ENCODE peak calls at places on chromosomes 2 and 18, in eight cellular contexts. R, J, F, L, A, Q, N and I are unnamed samples.

GRCh38 chr2:62216616-62217015 is 20.7 kb downstream of the B3GNT2 start:
- DNase-seq in L (no peak), Q (no peak), F (no peak), A (peak; percentile 86), R (no peak), J (peak; percentile 25), N (peak; percentile 81), I (no peak)

GRCh38 chr2:171688129-171688465 is 828 bp downstream of the DYNC1I2 start:
- DNase-seq in A (peak; percentile 43), Q (no peak), L (peak; percentile 10), J (no peak), R (no peak), N (peak; percentile 37), F (no peak), I (no peak)

GRCh38 chr18:2448565-2449151 is 122.6 kb downstream of the METTL4 start:
- DNase-seq in L (no peak), A (peak; percentile 97), J (no peak), R (no peak), F (no peak), Q (no peak), N (no peak), I (no peak)

GRCh38 chr2:169528271-169528701 is 18.8 kb downstream of the KLHL41 start:
- DNase-seq in F (peak; percentile 81), Q (peak; percentile 81), J (peak; percentile 73), L (peak; percentile 81), A (peak; percentile 62), R (peak; percentile 84), N (peak; percentile 43), I (peak; percentile 74)

GRCh38 chr2:239532859-239533258 is 132.0 kb upstream of the HDAC4 start:
- DNase-seq in N (no peak), F (peak; percentile 46), J (no peak), R (no peak), Q (no peak), A (no peak), L (no peak), I (no peak)

GRCh38 chr2:8457620-8458255 is 224.1 kb upstream of the ID2 start:
- DNase-seq in N (no peak), L (no peak), Q (no peak), F (no peak), J (peak; percentile 71), A (no peak), R (no peak), I (no peak)

GRCh38 chr18:50013363-50014138 is 181.4 kb downstream of the MYO5B start:
- DNase-seq in F (no peak), A (no peak), R (peak; percentile 45), Q (no peak), J (no peak), N (peak; percentile 57), L (no peak), I (no peak)

GRCh38 chr2:109475531-109476210 is 138.1 kb downstream of the SEPTIN10 start:
- DNase-seq in F (peak; percentile 39), N (peak; percentile 58), Q (no peak), L (no peak), J (no peak), R (peak; percentile 51), A (peak; percentile 78), I (no peak)

DNA sequence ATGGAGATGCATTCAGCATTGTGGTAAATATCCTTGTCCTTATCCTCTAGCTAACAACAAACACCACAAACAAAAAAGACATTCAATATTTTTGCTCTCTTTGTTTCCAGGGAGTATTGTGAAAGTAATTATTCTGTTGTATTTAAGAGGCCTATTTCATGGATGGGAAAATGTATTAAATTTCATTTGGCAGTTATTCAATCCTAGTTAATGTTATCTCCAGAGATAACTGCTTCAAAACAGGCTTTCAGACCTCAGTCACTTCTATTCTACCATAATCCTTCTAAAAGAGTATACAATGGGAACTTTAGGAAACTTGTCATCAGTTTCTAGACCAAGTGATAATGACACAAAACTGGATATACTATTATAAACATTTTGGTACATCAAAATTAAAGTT is 280.5 kb upstream of the CCDC68 start:
- DNase-seq in N (no peak), A (no peak), F (no peak), J (no peak), Q (no peak), L (no peak), R (no peak), I (no peak)
- TF ChIP-seq CTCF in N (no peak), A (no peak), F (no peak), J (no peak), Q (no peak), L (no peak), R (no peak), I (no peak)

GRCh38 chr2:203237501-203238238 is 1.1 kb upstream of the CYP20A1 start:
- DNase-seq in F (no peak), J (no peak), N (no peak), R (no peak), Q (no peak), A (no peak), L (no peak), I (no peak)

GRCh38 chr2:203240491-203240890 is 1.7 kb downstream of the CYP20A1 start:
- DNase-seq in R (no peak), L (no peak), A (no peak), N (no peak), F (no peak), Q (no peak), J (no peak), I (no peak)

GRCh38 chr2:203238329-203238710 is 498 bp upstream of the CYP20A1 start:
- DNase-seq in Q (no peak), A (no peak), N (no peak), F (no peak), R (no peak), J (no peak), L (no peak), I (no peak)

GRCh38 chr2:203242518-203242917 is 3.7 kb downstream of the CYP20A1 start:
- DNase-seq in J (no peak), F (no peak), A (no peak), N (no peak), Q (no peak), L (no peak), R (no peak), I (no peak)

DNA sequence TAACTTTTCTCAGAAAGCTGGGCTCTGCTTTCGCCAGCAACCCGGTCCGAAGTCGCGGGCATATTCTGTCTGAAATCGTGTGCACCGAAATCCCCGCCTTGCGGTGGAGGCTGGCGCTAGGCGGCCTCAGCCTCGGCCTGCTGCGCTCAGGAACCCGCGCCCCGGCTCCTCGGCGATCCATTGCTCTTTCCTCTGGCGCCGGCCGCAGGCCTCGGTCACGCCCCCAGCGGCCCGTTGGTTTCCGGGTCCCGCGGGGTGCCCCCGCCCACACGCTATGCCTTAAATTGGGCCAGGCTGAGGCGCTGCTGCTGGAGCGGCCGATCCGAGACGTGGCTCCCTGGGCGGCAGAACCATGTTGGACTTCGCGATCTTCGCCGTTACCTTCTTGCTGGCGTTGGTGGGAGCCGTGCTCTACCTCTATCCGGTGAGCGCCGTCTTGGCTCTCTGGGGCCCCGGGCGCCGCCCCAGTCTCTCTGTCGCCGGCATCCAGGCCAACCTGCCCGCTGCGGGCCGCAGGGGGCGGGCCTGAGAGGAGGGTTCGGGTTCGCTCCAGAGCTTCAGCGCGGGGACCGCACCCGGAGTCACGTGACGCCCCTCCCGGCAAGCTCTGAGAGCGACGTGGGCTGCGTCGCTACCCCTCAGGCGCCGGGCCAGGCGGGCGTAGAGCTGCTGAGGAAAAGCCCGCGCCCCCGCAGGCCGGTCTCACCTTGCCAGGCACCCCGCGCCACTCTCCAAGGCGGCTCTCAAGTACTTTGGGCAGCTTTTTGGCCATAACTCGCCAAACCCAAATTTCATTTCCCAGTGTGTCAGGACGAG is at the start of gene CYP20A1:
- DNase-seq in F (peak; percentile 100), Q (peak; percentile 98), A (peak; percentile 94), J (peak; percentile 97), N (peak; percentile 90), R (peak; percentile 96), L (peak; percentile 98), I (peak; percentile 95)
- TF ChIP-seq CTCF in F (peak; percentile 37), Q (no peak), A (peak; percentile 35), J (peak; percentile 21), N (peak; percentile 65), R (peak; percentile 44), L (peak; percentile 43), I (peak; percentile 53)

GRCh38 chr18:25287096-25287495 is 64.9 kb downstream of the ZNF521 start:
- DNase-seq in L (no peak), F (no peak), J (no peak), Q (no peak), A (no peak), N (no peak), R (no peak), I (no peak)

GRCh38 chr18:25284861-25285574 is 66.9 kb downstream of the ZNF521 start:
- DNase-seq in N (no peak), A (peak; percentile 79), L (peak; percentile 39), R (no peak), J (no peak), Q (no peak), F (no peak), I (no peak)

GRCh38 chr18:25291150-25291549 is 60.8 kb downstream of the ZNF521 start:
- DNase-seq in L (no peak), R (no peak), F (no peak), N (no peak), A (no peak), Q (no peak), J (no peak), I (no peak)

GRCh38 chr18:25289040-25289631 is 62.8 kb downstream of the ZNF521 start:
- DNase-seq in Q (no peak), J (no peak), A (peak; percentile 94), R (peak; percentile 84), F (no peak), N (peak; percentile 92), L (no peak), I (peak; percentile 8)

GRCh38 chr18:25288340-25288955 is 63.5 kb downstream of the ZNF521 start:
- DNase-seq in N (no peak), J (no peak), F (no peak), R (no peak), A (no peak), Q (no peak), L (no peak), I (no peak)
- TF ChIP-seq CTCF in N (no peak), J (no peak), F (no peak), R (no peak), A (no peak), Q (no peak), L (no peak), I (no peak)

GRCh38 chr2:98294711-98295110 is 51.5 kb upstream of the CNGA3 start:
- DNase-seq in N (no peak), R (no peak), J (no peak), F (no peak), Q (no peak), A (no peak), L (no peak), I (no peak)

GRCh38 chr2:98296435-98296834 is 49.8 kb upstream of the CNGA3 start:
- DNase-seq in F (no peak), R (no peak), A (no peak), L (no peak), Q (no peak), N (no peak), J (no peak), I (no peak)

GRCh38 chr2:98293931-98294687 is 52.1 kb upstream of the CNGA3 start:
- DNase-seq in F (no peak), R (no peak), L (no peak), A (no peak), N (no peak), J (no peak), Q (no peak), I (no peak)

GRCh38 chr2:98295275-98295674 is 51.0 kb upstream of the CNGA3 start:
- DNase-seq in J (no peak), R (peak; percentile 38), Q (no peak), A (no peak), F (no peak), N (no peak), L (no peak), I (no peak)

DNA sequence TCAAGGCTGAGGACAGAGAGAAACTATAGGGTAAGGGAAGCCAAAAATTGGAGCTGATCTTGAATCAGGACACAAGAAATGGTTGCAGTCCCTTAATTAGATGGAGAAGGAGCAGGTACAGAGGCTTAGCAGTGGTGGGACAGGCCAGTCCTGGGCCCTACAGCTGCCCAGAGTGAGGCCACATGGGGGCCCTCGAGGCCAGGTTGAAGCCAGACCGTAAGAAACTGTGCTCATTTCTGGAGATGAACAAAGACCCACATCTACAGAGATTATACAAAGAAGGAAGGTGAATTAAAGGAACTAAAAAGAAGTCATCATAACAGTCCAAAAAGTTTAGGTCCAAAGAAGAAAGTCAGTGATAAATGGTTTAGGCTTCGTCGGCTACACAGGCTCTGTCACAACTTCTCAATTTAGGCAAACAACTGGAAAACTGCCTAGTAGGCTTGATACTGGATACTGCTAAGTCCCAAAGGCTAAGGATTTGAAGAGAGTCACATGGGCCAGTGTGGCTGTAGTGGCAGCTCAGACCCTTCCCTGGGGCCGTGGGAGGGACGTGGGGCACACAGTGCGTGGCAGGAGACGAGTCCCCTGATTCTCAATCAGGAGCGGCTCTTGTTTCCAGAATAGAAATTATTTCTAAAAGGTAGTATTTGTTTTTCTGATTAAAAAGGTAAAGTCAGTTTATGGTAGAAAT is 50.4 kb upstream of the CNGA3 start:
- DNase-seq in F (no peak), N (no peak), J (no peak), L (no peak), Q (no peak), R (no peak), A (peak; percentile 4), I (no peak)
- TF ChIP-seq CTCF in F (no peak), N (peak; percentile 39), J (no peak), L (no peak), Q (no peak), R (peak; percentile 50), A (peak; percentile 21), I (no peak)